ENCODE peak calls at places on chromosomes 11 and 22, in seven cellular contexts. E is heart right ventricle, B is tibial artery, Z is K562, G is AG09309, J is IMR-90, P is tibial nerve. S is an unnamed sample.

GRCh38 chr11:35347173-35347878 is 72.0 kb downstream of the SLC1A2 start:
- DNase-seq in E (no peak), B (no peak), Z (no peak), G (no peak), J (no peak), P (no peak), S (no peak)

GRCh38 chr11:20457001-20457768 is 69.7 kb downstream of the PRMT3 start:
- DNase-seq in E (no peak), B (no peak), Z (no peak), G (no peak), J (no peak), P (no peak), S (no peak)

GRCh38 chr11:67195971-67196418 is 70.3 kb upstream of the GRK2 start:
- DNase-seq in E (no peak), B (no peak), Z (no peak), G (peak; percentile 88), J (peak; percentile 23), P (no peak), S (peak; percentile 89)

GRCh38 chr11:74276581-74276980 is 34.9 kb downstream of the P4HA3 start:
- DNase-seq in E (no peak), B (no peak), Z (no peak), G (no peak), J (peak; percentile 76), P (no peak), S (peak; percentile 38)

GRCh38 chr11:44453871-44454270 is 111.6 kb upstream of the CD82 start:
- DNase-seq in E (no peak), B (no peak), Z (no peak), G (no peak), J (no peak), P (no peak), S (no peak)

GRCh38 chr22:38935023-38935422 is 22.4 kb upstream of the APOBEC3A start:
- DNase-seq in E (peak; percentile 64), B (no peak), Z (no peak), G (no peak), J (no peak), P (no peak), S (no peak)

GRCh38 chr11:113534625-113535024 is 59.4 kb upstream of the DRD2 start:
- DNase-seq in E (no peak), B (no peak), Z (no peak), G (no peak), J (no peak), P (no peak), S (no peak)

GRCh38 chr22:46881373-46882118 is 119.1 kb downstream of the TBC1D22A start:
- DNase-seq in E (no peak), B (no peak), Z (no peak), G (no peak), J (peak; percentile 73), P (no peak), S (no peak)

GRCh38 chr22:46410291-46410808 is 74.8 kb downstream of the TRMU start:
- DNase-seq in E (no peak), B (no peak), Z (no peak), G (no peak), J (no peak), P (no peak), S (no peak)

GRCh38 chr11:63643205-63643604 is 28.0 kb downstream of the ATL3 start:
- DNase-seq in E (no peak), B (no peak), Z (no peak), G (no peak), J (no peak), P (no peak), S (no peak)

GRCh38 chr11:63641727-63642126 is 27.5 kb upstream of the PLAAT3 start:
- DNase-seq in E (no peak), B (no peak), Z (no peak), G (peak; percentile 16), J (peak; percentile 10), P (no peak), S (no peak)

GRCh38 chr11:63635762-63636465 is 21.7 kb upstream of the PLAAT3 start:
- DNase-seq in E (peak; percentile 49), B (peak; percentile 49), Z (peak; percentile 63), G (no peak), J (peak; percentile 63), P (peak; percentile 69), S (no peak)

GRCh38 chr11:63639195-63639832 is 25.1 kb upstream of the PLAAT3 start:
- DNase-seq in E (no peak), B (peak; percentile 28), Z (no peak), G (peak; percentile 14), J (peak; percentile 27), P (no peak), S (no peak)
- TF ChIP-seq CTCF in E (peak; percentile 60), B (peak; percentile 40), Z (peak; percentile 57), G (peak; percentile 24), J (peak; percentile 45), P (peak; percentile 31), S (peak; percentile 41)

GRCh38 chr22:31244943-31245451 is 32.9 kb downstream of the LIMK2 start:
- DNase-seq in E (no peak), B (no peak), Z (no peak), G (no peak), J (no peak), P (no peak), S (no peak)

GRCh38 chr22:31246687-31247086 is 34.6 kb downstream of the LIMK2 start:
- DNase-seq in E (no peak), B (no peak), Z (no peak), G (no peak), J (no peak), P (no peak), S (no peak)

GRCh38 chr22:31248965-31249940 is 37.2 kb downstream of the LIMK2 start:
- DNase-seq in E (no peak), B (no peak), Z (no peak), G (no peak), J (no peak), P (no peak), S (no peak)

GRCh38 chr22:31248138-31248745 is 36.1 kb downstream of the LIMK2 start:
- DNase-seq in E (peak; percentile 81), B (peak; percentile 78), Z (peak; percentile 73), G (peak; percentile 63), J (peak; percentile 94), P (peak; percentile 72), S (peak; percentile 75)

DNA sequence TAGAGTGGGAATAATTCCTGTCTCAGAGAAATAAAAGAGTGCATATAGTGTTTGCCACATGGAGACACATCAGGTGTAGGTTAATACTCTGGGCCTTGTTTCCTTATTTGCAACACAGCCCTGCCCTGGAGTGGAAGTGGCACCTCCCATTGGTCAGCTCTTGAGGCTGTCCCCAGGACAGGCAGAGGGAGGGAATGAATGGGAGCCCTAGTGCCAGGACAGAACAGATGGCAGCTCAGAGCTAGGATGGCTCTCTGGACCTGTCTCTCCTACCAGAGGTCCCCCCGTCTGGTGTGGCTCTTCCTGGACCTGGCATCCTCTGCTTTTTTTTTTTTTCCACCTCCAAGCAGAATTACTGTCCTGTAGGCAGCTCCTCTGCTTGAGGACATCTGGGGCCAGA is 35.6 kb downstream of the LIMK2 start:
- DNase-seq in E (no peak), B (no peak), Z (no peak), G (no peak), J (no peak), P (no peak), S (no peak)
- H3K4me3 ChIP-seq in E (peak overlapping the region; percentile 64), B (peak overlapping the region; percentile 57), Z (no peak overlapping the region), G (no peak overlapping the region), J (no peak overlapping the region), P (no peak overlapping the region), S (no peak overlapping the region)

DNA sequence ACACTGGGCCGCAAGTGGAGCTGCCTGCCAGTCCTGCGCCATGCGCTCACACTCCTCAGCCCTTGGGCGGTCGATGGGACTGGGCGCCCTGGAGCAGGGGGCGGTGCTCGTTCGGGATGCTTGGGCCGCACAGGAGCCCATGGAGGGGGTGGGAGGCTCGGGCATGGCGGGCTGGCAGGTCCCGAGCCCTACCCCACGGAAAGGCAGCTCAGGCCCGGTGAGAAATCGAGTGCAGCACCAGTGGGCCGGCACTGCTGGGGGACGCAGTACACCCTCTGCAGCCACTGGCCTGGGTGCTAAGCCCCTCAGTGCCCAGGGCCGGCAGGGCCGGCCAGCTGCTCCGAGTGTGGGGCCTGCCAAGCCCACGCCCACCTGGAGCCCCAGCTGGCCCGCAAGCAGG is 328.7 kb upstream of the LRRC4C start:
- DNase-seq in E (no peak), B (no peak), Z (no peak), G (no peak), J (no peak), P (no peak), S (no peak)
- TF ChIP-seq CTCF in E (no peak), B (no peak), Z (no peak), G (no peak), J (no peak), P (no peak), S (no peak)

DNA sequence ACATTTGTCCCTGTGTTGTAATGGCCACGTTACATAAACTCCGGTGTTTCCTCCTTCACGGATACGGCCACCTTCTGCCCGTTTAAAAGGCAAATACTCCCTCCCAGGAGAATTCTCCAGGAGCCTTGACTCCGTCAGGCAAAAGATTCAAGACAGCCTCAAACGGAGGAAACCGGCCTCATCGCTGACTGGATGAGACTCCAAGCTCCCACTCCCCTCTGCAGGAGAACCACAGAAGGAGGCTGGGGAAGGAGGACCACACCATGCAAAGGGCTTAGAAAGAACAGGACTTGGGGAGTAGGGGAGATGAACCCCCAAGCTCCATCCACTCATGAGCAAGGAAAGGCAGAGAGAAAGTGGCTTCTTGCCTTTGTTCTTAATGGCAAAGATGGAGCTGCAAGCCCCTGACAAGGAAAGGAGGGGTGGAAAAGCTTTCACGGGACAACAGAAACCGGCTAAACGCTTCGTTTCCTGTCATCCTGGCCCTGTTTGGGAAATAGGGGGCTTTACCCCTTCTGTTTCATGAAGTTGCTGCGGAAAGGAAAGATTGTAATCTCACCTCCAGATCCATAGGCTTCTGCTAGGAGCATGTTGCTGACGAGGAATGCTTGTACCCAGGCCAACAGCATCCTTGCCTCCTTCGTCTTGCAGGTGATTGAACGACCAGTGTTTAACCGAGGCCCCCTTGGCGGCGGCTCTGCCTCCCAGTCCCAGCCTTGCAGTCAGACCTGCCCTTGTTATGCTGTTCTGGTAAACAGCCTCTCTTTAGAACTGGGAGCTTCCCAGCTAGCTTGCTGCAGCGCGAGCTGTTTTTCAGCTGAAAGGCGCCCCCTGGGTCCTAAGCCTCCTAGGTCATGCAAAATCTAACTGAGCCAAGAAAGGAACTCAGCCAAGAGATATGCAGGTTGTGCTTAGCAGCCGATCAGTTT is at the start of gene PIK3IP1:
- DNase-seq in E (peak; percentile 94), B (peak; percentile 92), Z (peak; percentile 32), G (peak; percentile 46), J (peak; percentile 91), P (peak; percentile 91), S (peak; percentile 45)
- H3K4me3 ChIP-seq in E (peak within 1 kb of the TSS; percentile 84), B (peak within 1 kb of the TSS; percentile 66), Z (peak within 1 kb of the TSS; percentile 49), G (peak within 1 kb of the TSS; percentile 71), J (peak within 1 kb of the TSS; percentile 54), P (peak within 1 kb of the TSS; percentile 80), S (peak within 1 kb of the TSS; percentile 37)

DNA sequence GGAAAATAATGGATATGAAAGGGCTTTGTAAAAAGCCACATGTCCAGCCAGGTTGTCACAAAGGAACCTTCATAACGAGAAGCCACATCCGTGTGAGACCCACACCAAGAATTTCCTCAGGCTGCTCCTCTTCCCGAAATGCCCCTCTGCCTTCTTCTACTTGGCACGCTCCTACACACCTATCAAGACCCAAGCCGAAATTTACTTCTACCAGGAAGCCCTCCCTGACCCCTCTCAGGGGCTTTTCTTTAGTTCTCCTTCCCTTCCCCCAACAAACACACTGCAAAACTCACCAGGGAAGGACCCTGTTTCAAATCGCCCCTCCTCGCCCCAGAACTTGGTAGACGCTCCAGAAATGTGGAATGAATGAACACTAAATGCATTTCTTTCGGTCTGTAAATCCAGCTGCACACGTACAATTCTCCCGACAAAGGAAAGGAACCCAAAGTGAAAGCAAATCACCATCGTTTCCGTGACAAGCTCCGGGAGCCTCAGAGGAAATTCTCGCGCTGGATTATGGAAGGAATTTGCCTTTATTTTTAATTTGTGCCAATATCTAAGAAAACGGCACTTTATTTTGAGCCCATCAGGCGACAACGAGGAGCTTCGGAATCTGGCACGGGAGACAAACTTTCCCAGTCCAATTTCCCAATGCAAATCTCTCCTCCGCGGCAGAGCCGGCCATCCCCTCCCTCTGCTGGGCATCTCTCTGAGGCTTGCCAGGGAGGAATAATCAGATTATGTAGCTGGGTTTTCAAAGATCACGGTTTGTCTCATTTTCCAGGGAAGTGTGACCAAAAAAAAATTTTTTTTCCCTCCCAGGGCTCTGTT is 13.2 kb upstream of the SHISAL1 start:
- DNase-seq in E (no peak), B (no peak), Z (no peak), G (peak; percentile 14), J (peak; percentile 64), P (no peak), S (no peak)
- TF ChIP-seq CTCF in E (peak; percentile 27), B (no peak), Z (no peak), G (peak; percentile 63), J (peak; percentile 37), P (no peak), S (peak; percentile 53)